ENCODE peak calls at places on chromosome 22, in six cellular contexts. X is posterior cingulate gyrus; N is CD8-positive, alpha-beta memory T cell; R is lung microvascular endothelial cell; S is IMR-90; V is MV-4-11. K is an unnamed sample.

GRCh38 chr22:50191041-50191740 is 5.5 kb downstream of the TRABD start:
- DNase-seq in S (no peak), X (no peak), V (peak; percentile 98), R (no peak), N (peak; percentile 90), K (no peak)

GRCh38 chr22:30892286-30892685 is 76.3 kb downstream of the MORC2 start:
- DNase-seq in N (no peak), R (no peak), S (no peak), V (no peak), X (no peak), K (no peak)

GRCh38 chr22:40757071-40757470 is 62.1 kb downstream of the SLC25A17 start:
- DNase-seq in V (no peak), N (no peak), X (no peak), R (no peak), S (peak; percentile 69), K (peak; percentile 72)

GRCh38 chr22:20220629-20221026 is 47.5 kb downstream of the RTN4R start:
- DNase-seq in N (no peak), S (no peak), V (no peak), X (no peak), R (no peak), K (no peak)

GRCh38 chr22:20080445-20080775 is 369 bp downstream of the DGCR8 start:
- DNase-seq in N (peak; percentile 80), R (peak; percentile 63), X (peak; percentile 34), S (peak; percentile 30), V (peak; percentile 41), K (peak; percentile 50)

GRCh38 chr22:43230983-43231723 is 44.2 kb upstream of the TTLL12 start:
- DNase-seq in X (peak; percentile 62), N (peak; percentile 49), S (peak; percentile 28), V (peak; percentile 5), R (peak; percentile 77), K (peak; percentile 32)

GRCh38 chr22:43273902-43274484 is 69.2 kb downstream of the SCUBE1 start:
- DNase-seq in X (peak; percentile 48), V (peak; percentile 41), S (peak; percentile 46), R (peak; percentile 72), N (peak; percentile 23), K (peak; percentile 41)

GRCh38 chr22:36201630-36202312 is at the start of gene APOL4:
- DNase-seq in V (peak; percentile 84), X (no peak), S (no peak), N (no peak), R (no peak), K (no peak)

GRCh38 chr22:23065495-23066122 is 4.7 kb upstream of the GNAZ start:
- DNase-seq in S (no peak), V (no peak), R (no peak), X (peak; percentile 0), N (no peak), K (no peak)

GRCh38 chr22:36352775-36353507 is 34.8 kb downstream of the MYH9 start:
- DNase-seq in V (no peak), N (peak; percentile 74), S (peak; percentile 95), X (no peak), R (peak; percentile 95), K (peak; percentile 71)

GRCh38 chr22:23204541-23205157 is 24.3 kb downstream of the BCR start:
- DNase-seq in R (no peak), V (no peak), X (no peak), N (no peak), S (no peak), K (no peak)

GRCh38 chr22:33400061-33400840 is 342.1 kb upstream of the SYN3 start:
- DNase-seq in S (no peak), R (no peak), V (no peak), X (no peak), N (no peak), K (no peak)

GRCh38 chr22:38866399-38867123 is 5.5 kb downstream of the CBX6 start:
- DNase-seq in N (no peak), R (no peak), V (no peak), X (no peak), S (no peak), K (no peak)

GRCh38 chr22:40637181-40638150 is 947 bp upstream of the MRTFA start:
- DNase-seq in N (no peak), S (no peak), R (peak; percentile 21), V (peak; percentile 92), X (peak; percentile 14), K (no peak)

GRCh38 chr22:19579113-19579811 is 55.1 kb upstream of the CLDN5 start:
- DNase-seq in R (peak; percentile 55), V (peak; percentile 60), X (no peak), S (no peak), N (no peak), K (no peak)

GRCh38 chr22:32612834-32613233 is 138.2 kb downstream of the FBXO7 start:
- DNase-seq in N (no peak), X (no peak), S (no peak), R (no peak), V (peak; percentile 46), K (no peak)

GRCh38 chr22:19291580-19292261 is at the start of gene CLTCL1:
- DNase-seq in R (peak; percentile 87), N (peak; percentile 67), X (peak; percentile 73), S (peak; percentile 58), V (peak; percentile 23), K (peak; percentile 71)

GRCh38 chr22:36465232-36466021 is 16.0 kb downstream of the TXN2 start:
- DNase-seq in N (no peak), V (no peak), X (no peak), S (peak; percentile 93), R (peak; percentile 93), K (peak; percentile 94)

GRCh38 chr22:45271667-45272188 is 13.0 kb upstream of the UPK3A start:
- DNase-seq in R (no peak), S (no peak), V (peak; percentile 36), X (no peak), N (no peak), K (no peak)

GRCh38 chr22:46561435-46561905 is 24.1 kb upstream of the CELSR1 start:
- DNase-seq in S (peak; percentile 23), N (no peak), V (peak; percentile 78), X (no peak), R (no peak), K (no peak)

GRCh38 chr22:44357296-44357961 is 44.7 kb upstream of the SHISAL1 start:
- DNase-seq in S (no peak), N (no peak), X (no peak), V (no peak), R (no peak), K (no peak)

GRCh38 chr22:47696776-47697175 is 934.3 kb downstream of the TBC1D22A start:
- DNase-seq in R (no peak), S (no peak), N (no peak), X (no peak), V (no peak), K (no peak)

GRCh38 chr22:26597026-26597425 is 7.1 kb upstream of the TPST2 start:
- DNase-seq in X (no peak), V (no peak), N (peak; percentile 86), R (no peak), S (no peak), K (no peak)

GRCh38 chr22:21104126-21104691 is 58.5 kb downstream of the LRRC74B start:
- DNase-seq in V (no peak), S (no peak), R (no peak), N (no peak), X (no peak), K (no peak)

GRCh38 chr22:19808873-19809478 is 45.7 kb downstream of the GNB1L start:
- DNase-seq in R (no peak), S (no peak), N (no peak), X (peak; percentile 5), V (no peak), K (no peak)

GRCh38 chr22:21446827-21447690 is 20.1 kb upstream of the TMEM191C start:
- DNase-seq in X (no peak), S (no peak), N (no peak), R (no peak), V (no peak), K (no peak)

GRCh38 chr22:22060200-22061084 is 77.9 kb upstream of the TOP3B start:
- DNase-seq in X (peak; percentile 61), V (peak; percentile 36), S (peak; percentile 24), R (peak; percentile 45), N (no peak), K (peak; percentile 39)

GRCh38 chr22:29478326-29479276 is 1.4 kb upstream of the NEFH start:
- DNase-seq in V (no peak), R (peak; percentile 21), N (peak; percentile 20), X (no peak), S (no peak), K (no peak)

GRCh38 chr22:39643311-39644083 is 72.9 kb downstream of the CACNA1I start:
- DNase-seq in S (peak; percentile 46), N (no peak), X (no peak), R (no peak), V (no peak), K (no peak)

GRCh38 chr22:26610983-26611382 is 6.8 kb downstream of the CRYBB1 start:
- DNase-seq in V (no peak), R (no peak), S (peak; percentile 22), N (no peak), X (no peak), K (peak; percentile 18)

GRCh38 chr22:32317524-32317923 is 40.1 kb upstream of the RFPL3 start:
- DNase-seq in S (no peak), V (no peak), R (no peak), N (no peak), X (no peak), K (no peak)

GRCh38 chr22:32499666-32500065 is 25.1 kb downstream of the FBXO7 start:
- DNase-seq in V (no peak), N (no peak), R (no peak), X (no peak), S (no peak), K (no peak)

GRCh38 chr22:29215012-29215860 is 9.5 kb downstream of the EMID1 start:
- DNase-seq in N (no peak), R (no peak), S (no peak), X (no peak), V (no peak), K (no peak)

GRCh38 chr22:21457023-21457787 is 10.0 kb upstream of the TMEM191C start:
- DNase-seq in V (no peak), N (no peak), X (no peak), S (peak; percentile 71), R (no peak), K (no peak)

GRCh38 chr22:21837184-21837979 is 30.1 kb downstream of the MAPK1 start:
- DNase-seq in R (peak; percentile 27), N (no peak), S (peak; percentile 91), X (no peak), V (no peak), K (peak; percentile 85)

GRCh38 chr22:46866591-46866990 is 104.1 kb downstream of the TBC1D22A start:
- DNase-seq in S (peak; percentile 92), R (no peak), N (no peak), V (no peak), X (no peak), K (peak; percentile 71)

GRCh38 chr22:35569916-35570315 is 29.3 kb downstream of the RASD2 start:
- DNase-seq in X (no peak), R (no peak), N (no peak), V (no peak), S (no peak), K (no peak)